ENCODE peak calls at places on chromosomes 6 and 20, in five cellular contexts. One of them, this sample, is unnamed.

GRCh38 chr6:137728386-137729349 is 138.4 kb upstream of the TNFAIP3 start:
- DNase-seq in psoas muscle: peak; percentile 57
- DNase-seq in fibroblast of lung: peak; percentile 83
- DNase-seq in WERI-Rb-1: no peak
- DNase-seq in lung: peak; percentile 35
- DNase-seq in this sample: no peak

GRCh38 chr6:156934054-156934424 is 156.9 kb downstream of the ARID1B start:
- DNase-seq in psoas muscle: no peak
- DNase-seq in fibroblast of lung: no peak
- DNase-seq in WERI-Rb-1: no peak
- DNase-seq in lung: no peak
- DNase-seq in this sample: no peak

GRCh38 chr6:111002350-111002749 is 20.5 kb downstream of the RPF2 start:
- DNase-seq in psoas muscle: no peak
- DNase-seq in fibroblast of lung: no peak
- DNase-seq in WERI-Rb-1: no peak
- DNase-seq in lung: no peak
- DNase-seq in this sample: no peak

GRCh38 chr6:129253731-129254130 is 370.8 kb downstream of the LAMA2 start:
- DNase-seq in psoas muscle: no peak
- DNase-seq in fibroblast of lung: no peak
- DNase-seq in WERI-Rb-1: no peak
- DNase-seq in lung: no peak
- DNase-seq in this sample: no peak

GRCh38 chr6:150403458-150404245 is 34.8 kb downstream of the IYD start:
- DNase-seq in psoas muscle: no peak
- DNase-seq in fibroblast of lung: peak; percentile 96
- DNase-seq in WERI-Rb-1: no peak
- DNase-seq in lung: no peak
- DNase-seq in this sample: no peak

GRCh38 chr20:53609501-53610445 is 16.1 kb upstream of the ZNF217 start:
- DNase-seq in psoas muscle: peak; percentile 63
- DNase-seq in fibroblast of lung: peak; percentile 58
- DNase-seq in WERI-Rb-1: no peak
- DNase-seq in lung: peak; percentile 45
- DNase-seq in this sample: no peak

GRCh38 chr6:32700391-32701040 is 34.1 kb upstream of the HLA-DQB1 start:
- DNase-seq in psoas muscle: no peak
- DNase-seq in fibroblast of lung: peak; percentile 47
- DNase-seq in WERI-Rb-1: peak; percentile 62
- DNase-seq in lung: peak; percentile 32
- DNase-seq in this sample: no peak

GRCh38 chr6:35552285-35552917 is 39.7 kb upstream of the TULP1 start:
- DNase-seq in psoas muscle: no peak
- DNase-seq in fibroblast of lung: no peak
- DNase-seq in WERI-Rb-1: peak; percentile 78
- DNase-seq in lung: peak; percentile 39
- DNase-seq in this sample: no peak

GRCh38 chr6:78528926-78529325 is 338.4 kb upstream of the IRAK1BP1 start:
- DNase-seq in psoas muscle: no peak
- DNase-seq in fibroblast of lung: no peak
- DNase-seq in WERI-Rb-1: no peak
- DNase-seq in lung: no peak
- DNase-seq in this sample: no peak

GRCh38 chr20:24579016-24579415 is 109.6 kb downstream of the SYNDIG1 start:
- DNase-seq in psoas muscle: no peak
- DNase-seq in fibroblast of lung: no peak
- DNase-seq in WERI-Rb-1: no peak
- DNase-seq in lung: no peak
- DNase-seq in this sample: no peak

GRCh38 chr6:101740631-101741030 is 347.1 kb downstream of the GRIK2 start:
- DNase-seq in psoas muscle: no peak
- DNase-seq in fibroblast of lung: no peak
- DNase-seq in WERI-Rb-1: no peak
- DNase-seq in lung: no peak
- DNase-seq in this sample: no peak

GRCh38 chr20:46683620-46683938 is 5.7 kb downstream of the TP53RK start:
- DNase-seq in psoas muscle: no peak
- DNase-seq in fibroblast of lung: no peak
- DNase-seq in WERI-Rb-1: no peak
- DNase-seq in lung: no peak
- DNase-seq in this sample: no peak

GRCh38 chr6:28603920-28604319 is 78.2 kb downstream of the GPX5 start:
- DNase-seq in psoas muscle: no peak
- DNase-seq in fibroblast of lung: no peak
- DNase-seq in WERI-Rb-1: no peak
- DNase-seq in lung: no peak
- DNase-seq in this sample: no peak

GRCh38 chr6:129793447-129793846 is 67.7 kb downstream of the TMEM244 start:
- DNase-seq in psoas muscle: no peak
- DNase-seq in fibroblast of lung: no peak
- DNase-seq in WERI-Rb-1: no peak
- DNase-seq in lung: no peak
- DNase-seq in this sample: no peak

GRCh38 chr6:99514089-99514488 is 1.1 kb downstream of the USP45 start:
- DNase-seq in psoas muscle: no peak
- DNase-seq in fibroblast of lung: peak; percentile 10
- DNase-seq in WERI-Rb-1: no peak
- DNase-seq in lung: no peak
- DNase-seq in this sample: no peak

GRCh38 chr6:74757788-74758187 is 448.1 kb downstream of the COL12A1 start:
- DNase-seq in psoas muscle: no peak
- DNase-seq in fibroblast of lung: no peak
- DNase-seq in WERI-Rb-1: no peak
- DNase-seq in lung: no peak
- DNase-seq in this sample: no peak

GRCh38 chr6:90088009-90088408 is 193.7 kb downstream of the GJA10 start:
- DNase-seq in psoas muscle: no peak
- DNase-seq in fibroblast of lung: peak; percentile 86
- DNase-seq in WERI-Rb-1: no peak
- DNase-seq in lung: no peak
- DNase-seq in this sample: no peak

GRCh38 chr6:102520981-102521380 is 1127.5 kb downstream of the GRIK2 start:
- DNase-seq in psoas muscle: no peak
- DNase-seq in fibroblast of lung: no peak
- DNase-seq in WERI-Rb-1: no peak
- DNase-seq in lung: no peak
- DNase-seq in this sample: no peak

GRCh38 chr20:45366631-45367030 is 3.7 kb downstream of the SYS1 start:
- DNase-seq in psoas muscle: no peak
- DNase-seq in fibroblast of lung: no peak
- DNase-seq in WERI-Rb-1: no peak
- DNase-seq in lung: no peak
- DNase-seq in this sample: no peak

GRCh38 chr6:50030777-50031562 is 9.2 kb upstream of the DEFB110 start:
- DNase-seq in psoas muscle: no peak
- DNase-seq in fibroblast of lung: no peak
- DNase-seq in WERI-Rb-1: peak; percentile 82
- DNase-seq in lung: no peak
- DNase-seq in this sample: no peak

GRCh38 chr6:133432021-133432989 is 191.1 kb downstream of the EYA4 start:
- DNase-seq in psoas muscle: peak; percentile 77
- DNase-seq in fibroblast of lung: no peak
- DNase-seq in WERI-Rb-1: no peak
- DNase-seq in lung: no peak
- DNase-seq in this sample: no peak

GRCh38 chr6:157244175-157244574 is 79.1 kb downstream of the TMEM242 start:
- DNase-seq in psoas muscle: no peak
- DNase-seq in fibroblast of lung: peak; percentile 84
- DNase-seq in WERI-Rb-1: no peak
- DNase-seq in lung: no peak
- DNase-seq in this sample: no peak

GRCh38 chr20:13494019-13494418 is 144.7 kb downstream of the TASP1 start:
- DNase-seq in psoas muscle: no peak
- DNase-seq in fibroblast of lung: peak; percentile 22
- DNase-seq in WERI-Rb-1: no peak
- DNase-seq in lung: no peak
- DNase-seq in this sample: no peak

GRCh38 chr6:156169361-156169760 is 607.8 kb upstream of the ARID1B start:
- DNase-seq in psoas muscle: no peak
- DNase-seq in fibroblast of lung: no peak
- DNase-seq in WERI-Rb-1: no peak
- DNase-seq in lung: no peak
- DNase-seq in this sample: no peak

GRCh38 chr6:15401769-15402250 is 155.9 kb downstream of the JARID2 start:
- DNase-seq in psoas muscle: no peak
- DNase-seq in fibroblast of lung: no peak
- DNase-seq in WERI-Rb-1: no peak
- DNase-seq in lung: no peak
- DNase-seq in this sample: no peak
- H3K27ac ChIP-seq in psoas muscle: peak overlapping the region; percentile 89
- H3K27ac ChIP-seq in fibroblast of lung: no peak overlapping the region
- H3K27ac ChIP-seq in WERI-Rb-1: peak overlapping the region; percentile 72
- H3K27ac ChIP-seq in lung: no peak overlapping the region
- H3K27ac ChIP-seq in this sample: peak overlapping the region; percentile 86

DNA sequence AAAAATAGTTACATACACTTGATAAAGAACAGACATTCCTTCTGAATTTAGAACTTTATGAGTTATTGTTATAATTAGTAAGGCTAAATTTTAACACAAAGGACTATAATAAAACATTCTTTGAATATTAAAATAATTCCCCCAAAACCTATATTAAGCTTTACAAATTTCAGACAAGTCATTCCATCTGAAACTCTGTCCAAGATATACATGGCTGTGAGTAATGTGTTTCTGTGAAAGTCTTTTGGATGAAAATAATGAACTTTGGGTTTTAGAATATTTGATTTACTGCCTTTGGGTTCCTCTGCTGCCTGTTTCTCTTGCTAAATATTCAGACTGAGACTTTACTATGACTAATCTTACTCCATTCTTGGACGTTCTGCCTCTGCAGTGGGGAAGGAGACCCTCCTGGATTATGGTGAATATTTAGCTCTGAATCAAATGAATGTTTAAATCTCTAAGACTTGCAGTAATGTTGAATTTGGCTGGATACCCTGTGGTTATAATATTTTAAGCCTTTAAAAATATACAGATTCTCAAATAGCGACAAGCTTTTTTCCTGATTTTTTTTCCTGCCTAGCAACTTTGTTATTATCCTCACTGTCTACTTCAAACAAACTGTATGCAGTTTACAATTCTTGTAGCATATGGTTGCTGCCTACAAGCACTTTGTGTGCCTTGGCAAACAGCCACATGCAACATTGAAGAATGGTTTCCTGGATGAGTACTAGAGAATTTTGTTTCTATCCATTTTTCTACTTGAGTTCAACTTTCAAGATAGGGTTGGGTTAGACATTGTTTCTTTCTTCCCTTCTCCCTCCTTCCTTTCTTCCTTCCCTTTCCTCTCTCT is 51.4 kb downstream of the TXLNB start:
- DNase-seq in psoas muscle: no peak
- DNase-seq in fibroblast of lung: peak; percentile 90
- DNase-seq in WERI-Rb-1: no peak
- DNase-seq in lung: no peak
- DNase-seq in this sample: no peak
- H3K27ac ChIP-seq in psoas muscle: peak overlapping the region; percentile 3
- H3K27ac ChIP-seq in fibroblast of lung: no peak overlapping the region
- H3K27ac ChIP-seq in WERI-Rb-1: no peak overlapping the region
- H3K27ac ChIP-seq in lung: no peak overlapping the region
- H3K27ac ChIP-seq in this sample: no peak overlapping the region

DNA sequence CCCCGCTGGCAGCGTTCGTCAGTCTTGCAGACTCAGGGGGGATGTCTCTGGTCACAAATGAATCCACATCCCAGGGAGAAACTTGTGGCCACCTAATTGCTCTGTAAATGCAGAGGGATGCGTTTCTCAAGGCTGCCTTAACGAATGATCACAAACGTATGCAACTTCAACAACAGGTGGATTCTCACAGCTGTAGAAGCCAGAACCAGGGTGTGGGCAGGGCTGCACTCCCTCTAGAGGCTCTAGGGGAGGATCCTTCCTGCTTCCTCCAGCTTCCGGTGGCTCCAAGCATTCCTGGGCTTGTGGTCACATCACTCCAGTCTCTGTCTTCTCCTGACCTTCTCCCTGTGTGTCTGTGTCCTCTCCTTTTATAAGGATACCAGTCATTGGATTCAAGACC is 3.3 kb upstream of the TAF4 start:
- DNase-seq in psoas muscle: no peak
- DNase-seq in fibroblast of lung: no peak
- DNase-seq in WERI-Rb-1: no peak
- DNase-seq in lung: no peak
- DNase-seq in this sample: no peak
- H3K27ac ChIP-seq in psoas muscle: peak overlapping the region; percentile 72
- H3K27ac ChIP-seq in fibroblast of lung: no peak overlapping the region
- H3K27ac ChIP-seq in WERI-Rb-1: no peak overlapping the region
- H3K27ac ChIP-seq in lung: no peak overlapping the region
- H3K27ac ChIP-seq in this sample: no peak overlapping the region

DNA sequence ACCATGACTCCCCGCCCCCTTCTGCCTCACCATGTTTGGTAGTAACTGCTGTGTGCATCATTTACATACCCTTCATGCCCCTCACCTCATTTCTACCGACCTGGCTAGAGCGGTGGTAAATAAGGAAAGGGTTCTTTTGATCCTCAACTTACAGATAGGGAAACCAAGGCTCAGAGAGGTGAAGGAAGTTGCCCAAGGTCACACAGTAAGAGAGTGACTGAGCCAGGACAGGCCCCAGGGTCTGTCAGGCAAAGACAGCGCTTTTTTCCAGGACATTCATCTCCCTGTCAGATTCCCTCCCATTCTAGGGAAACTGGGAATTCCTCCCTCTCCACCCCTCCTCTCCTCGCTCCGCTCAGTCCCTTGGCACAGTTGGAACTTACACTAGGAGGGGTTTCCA is 1.9 kb downstream of the VSTM2L start:
- DNase-seq in psoas muscle: no peak
- DNase-seq in fibroblast of lung: no peak
- DNase-seq in WERI-Rb-1: no peak
- DNase-seq in lung: no peak
- DNase-seq in this sample: no peak
- H3K27ac ChIP-seq in psoas muscle: no peak overlapping the region
- H3K27ac ChIP-seq in fibroblast of lung: no peak overlapping the region
- H3K27ac ChIP-seq in WERI-Rb-1: no peak overlapping the region
- H3K27ac ChIP-seq in lung: no peak overlapping the region
- H3K27ac ChIP-seq in this sample: no peak overlapping the region

GRCh38 chr6:16432075-16433032 is 194.0 kb downstream of the GMPR start:
- DNase-seq in psoas muscle: no peak
- DNase-seq in fibroblast of lung: peak; percentile 69
- DNase-seq in WERI-Rb-1: no peak
- DNase-seq in lung: peak; percentile 53
- DNase-seq in this sample: no peak

GRCh38 chr6:16426241-16426640 is 187.9 kb downstream of the GMPR start:
- DNase-seq in psoas muscle: no peak
- DNase-seq in fibroblast of lung: no peak
- DNase-seq in WERI-Rb-1: no peak
- DNase-seq in lung: no peak
- DNase-seq in this sample: no peak

GRCh38 chr6:16427124-16427523 is 188.7 kb downstream of the GMPR start:
- DNase-seq in psoas muscle: no peak
- DNase-seq in fibroblast of lung: no peak
- DNase-seq in WERI-Rb-1: no peak
- DNase-seq in lung: no peak
- DNase-seq in this sample: no peak

GRCh38 chr6:16430661-16431089 is 192.3 kb downstream of the GMPR start:
- DNase-seq in psoas muscle: no peak
- DNase-seq in fibroblast of lung: peak; percentile 45
- DNase-seq in WERI-Rb-1: no peak
- DNase-seq in lung: no peak
- DNase-seq in this sample: no peak

GRCh38 chr6:16429669-16430068 is 191.3 kb downstream of the GMPR start:
- DNase-seq in psoas muscle: no peak
- DNase-seq in fibroblast of lung: no peak
- DNase-seq in WERI-Rb-1: no peak
- DNase-seq in lung: no peak
- DNase-seq in this sample: no peak
- H3K27ac ChIP-seq in psoas muscle: no peak overlapping the region
- H3K27ac ChIP-seq in fibroblast of lung: no peak overlapping the region
- H3K27ac ChIP-seq in WERI-Rb-1: no peak overlapping the region
- H3K27ac ChIP-seq in lung: no peak overlapping the region
- H3K27ac ChIP-seq in this sample: no peak overlapping the region

This sample was measured in substantia nigra.